ENCODE peak calls at places on chromosomes 11 and 22, in four cellular contexts. One of them, this sample, is unnamed.

GRCh38 chr11:69311767-69312385 is 17.9 kb downstream of the MYEOV start:
- DNase-seq in HL-60: peak; percentile 81
- DNase-seq in GM12891: no peak
- DNase-seq in GM12878: no peak
- DNase-seq in this sample: no peak

GRCh38 chr11:109121173-109121938 is 300.6 kb upstream of the C11orf87 start:
- DNase-seq in HL-60: no peak
- DNase-seq in GM12891: no peak
- DNase-seq in GM12878: no peak
- DNase-seq in this sample: no peak

GRCh38 chr11:76025068-76025467 is 181.2 kb downstream of the WNT11 start:
- DNase-seq in HL-60: no peak
- DNase-seq in GM12891: no peak
- DNase-seq in GM12878: no peak
- DNase-seq in this sample: no peak

GRCh38 chr11:114200785-114201184 is 95.4 kb upstream of the NNMT start:
- DNase-seq in HL-60: no peak
- DNase-seq in GM12891: no peak
- DNase-seq in GM12878: no peak
- DNase-seq in this sample: no peak

GRCh38 chr11:130846606-130847005 is 69.7 kb downstream of the SNX19 start:
- DNase-seq in HL-60: no peak
- DNase-seq in GM12891: no peak
- DNase-seq in GM12878: no peak
- DNase-seq in this sample: no peak

GRCh38 chr11:47165294-47165840 is 11.3 kb downstream of the ARFGAP2 start:
- DNase-seq in HL-60: no peak
- DNase-seq in GM12891: no peak
- DNase-seq in GM12878: no peak
- DNase-seq in this sample: no peak

GRCh38 chr11:16603245-16603644 is 135.2 kb upstream of the C11orf58 start:
- DNase-seq in HL-60: no peak
- DNase-seq in GM12891: no peak
- DNase-seq in GM12878: no peak
- DNase-seq in this sample: peak; percentile 72

GRCh38 chr11:69718147-69718546 is 14.3 kb upstream of the FGF19 start:
- DNase-seq in HL-60: peak; percentile 29
- DNase-seq in GM12891: peak; percentile 73
- DNase-seq in GM12878: no peak
- DNase-seq in this sample: peak; percentile 72

GRCh38 chr22:49977578-49977977 is 17.0 kb downstream of the PIM3 start:
- DNase-seq in HL-60: no peak
- DNase-seq in GM12891: no peak
- DNase-seq in GM12878: no peak
- DNase-seq in this sample: no peak

GRCh38 chr11:69121021-69121420 is 34.7 kb upstream of the SMIM38 start:
- DNase-seq in HL-60: no peak
- DNase-seq in GM12891: no peak
- DNase-seq in GM12878: no peak
- DNase-seq in this sample: no peak

GRCh38 chr11:131612576-131612975 is 242.2 kb downstream of the NTM start:
- DNase-seq in HL-60: no peak
- DNase-seq in GM12891: no peak
- DNase-seq in GM12878: no peak
- DNase-seq in this sample: no peak

GRCh38 chr11:8766043-8766992 is 83.7 kb downstream of the RPL27A start:
- DNase-seq in HL-60: no peak
- DNase-seq in GM12891: no peak
- DNase-seq in GM12878: no peak
- DNase-seq in this sample: no peak

GRCh38 chr11:85699957-85700741 is 14.2 kb upstream of the CCDC89 start:
- DNase-seq in HL-60: no peak
- DNase-seq in GM12891: no peak
- DNase-seq in GM12878: no peak
- DNase-seq in this sample: no peak

GRCh38 chr22:17924735-17925727 is 99.3 kb downstream of the MICAL3 start:
- DNase-seq in HL-60: no peak
- DNase-seq in GM12891: no peak
- DNase-seq in GM12878: no peak
- DNase-seq in this sample: no peak

GRCh38 chr22:19879996-19880785 is 25.5 kb upstream of the GNB1L start:
- DNase-seq in HL-60: no peak
- DNase-seq in GM12891: peak; percentile 19
- DNase-seq in GM12878: no peak
- DNase-seq in this sample: no peak

GRCh38 chr11:62393735-62394134 is 25.1 kb upstream of the SCGB1A1 start:
- DNase-seq in HL-60: no peak
- DNase-seq in GM12891: no peak
- DNase-seq in GM12878: no peak
- DNase-seq in this sample: no peak

GRCh38 chr22:29093501-29093921 is 20.7 kb downstream of the KREMEN1 start:
- DNase-seq in HL-60: no peak
- DNase-seq in GM12891: no peak
- DNase-seq in GM12878: no peak
- DNase-seq in this sample: no peak

GRCh38 chr22:32534252-32535215 is 59.9 kb downstream of the FBXO7 start:
- DNase-seq in HL-60: no peak
- DNase-seq in GM12891: no peak
- DNase-seq in GM12878: no peak
- DNase-seq in this sample: no peak

GRCh38 chr11:65501530-65502273 is 2.9 kb downstream of the MALAT1 start:
- DNase-seq in HL-60: no peak
- DNase-seq in GM12891: no peak
- DNase-seq in GM12878: no peak
- DNase-seq in this sample: no peak

GRCh38 chr22:45757068-45757467 is 85.4 kb downstream of the ATXN10 start:
- DNase-seq in HL-60: no peak
- DNase-seq in GM12891: no peak
- DNase-seq in GM12878: no peak
- DNase-seq in this sample: no peak

GRCh38 chr11:74019860-74020259 is 11.0 kb upstream of the UCP3 start:
- DNase-seq in HL-60: no peak
- DNase-seq in GM12891: no peak
- DNase-seq in GM12878: peak; percentile 20
- DNase-seq in this sample: no peak

GRCh38 chr11:64007629-64008282 is 21.5 kb downstream of the OTUB1 start:
- DNase-seq in HL-60: no peak
- DNase-seq in GM12891: no peak
- DNase-seq in GM12878: no peak
- DNase-seq in this sample: peak; percentile 95

GRCh38 chr11:124080319-124081001 is 34.8 kb upstream of the VWA5A start:
- DNase-seq in HL-60: no peak
- DNase-seq in GM12891: no peak
- DNase-seq in GM12878: no peak
- DNase-seq in this sample: no peak

GRCh38 chr22:37501610-37502341 is 15.6 kb upstream of the MFNG start:
- DNase-seq in HL-60: no peak
- DNase-seq in GM12891: no peak
- DNase-seq in GM12878: no peak
- DNase-seq in this sample: peak; percentile 44

GRCh38 chr11:134500621-134501020 is 88.6 kb upstream of the B3GAT1 start:
- DNase-seq in HL-60: no peak
- DNase-seq in GM12891: no peak
- DNase-seq in GM12878: no peak
- DNase-seq in this sample: no peak

GRCh38 chr11:112292785-112293407 is 32.2 kb upstream of the PLET1 start:
- DNase-seq in HL-60: peak; percentile 68
- DNase-seq in GM12891: no peak
- DNase-seq in GM12878: no peak
- DNase-seq in this sample: no peak

GRCh38 chr22:25404556-25404922 is 159.9 kb upstream of the GRK3 start:
- DNase-seq in HL-60: no peak
- DNase-seq in GM12891: no peak
- DNase-seq in GM12878: no peak
- DNase-seq in this sample: peak; percentile 22

GRCh38 chr11:7612661-7613393 is 60.5 kb downstream of the CYB5R2 start:
- DNase-seq in HL-60: no peak
- DNase-seq in GM12891: no peak
- DNase-seq in GM12878: no peak
- DNase-seq in this sample: no peak

GRCh38 chr11:2992234-2992999 is at the start of gene NAP1L4:
- DNase-seq in HL-60: peak; percentile 97
- DNase-seq in GM12891: peak; percentile 99
- DNase-seq in GM12878: peak; percentile 91
- DNase-seq in this sample: peak; percentile 99

GRCh38 chr11:62560566-62561103 is 13.1 kb downstream of the EEF1G start:
- DNase-seq in HL-60: peak; percentile 90
- DNase-seq in GM12891: no peak
- DNase-seq in GM12878: no peak
- DNase-seq in this sample: peak; percentile 85

GRCh38 chr11:19777342-19778102 is 64.9 kb downstream of the NAV2 start:
- DNase-seq in HL-60: no peak
- DNase-seq in GM12891: peak; percentile 46
- DNase-seq in GM12878: peak; percentile 65
- DNase-seq in this sample: no peak

GRCh38 chr11:123238297-123238696 is 43.2 kb upstream of the CLMP start:
- DNase-seq in HL-60: no peak
- DNase-seq in GM12891: no peak
- DNase-seq in GM12878: no peak
- DNase-seq in this sample: no peak

GRCh38 chr11:47514825-47515647 is 37.9 kb downstream of the CELF1 start:
- DNase-seq in HL-60: peak; percentile 72
- DNase-seq in GM12891: no peak
- DNase-seq in GM12878: no peak
- DNase-seq in this sample: peak; percentile 33

GRCh38 chr11:113994077-113994954 is 19.4 kb downstream of the HTR3A start:
- DNase-seq in HL-60: no peak
- DNase-seq in GM12891: peak; percentile 43
- DNase-seq in GM12878: no peak
- DNase-seq in this sample: peak; percentile 40

GRCh38 chr11:61545921-61546320 is 35.0 kb downstream of the SYT7 start:
- DNase-seq in HL-60: no peak
- DNase-seq in GM12891: no peak
- DNase-seq in GM12878: no peak
- DNase-seq in this sample: no peak

DNA sequence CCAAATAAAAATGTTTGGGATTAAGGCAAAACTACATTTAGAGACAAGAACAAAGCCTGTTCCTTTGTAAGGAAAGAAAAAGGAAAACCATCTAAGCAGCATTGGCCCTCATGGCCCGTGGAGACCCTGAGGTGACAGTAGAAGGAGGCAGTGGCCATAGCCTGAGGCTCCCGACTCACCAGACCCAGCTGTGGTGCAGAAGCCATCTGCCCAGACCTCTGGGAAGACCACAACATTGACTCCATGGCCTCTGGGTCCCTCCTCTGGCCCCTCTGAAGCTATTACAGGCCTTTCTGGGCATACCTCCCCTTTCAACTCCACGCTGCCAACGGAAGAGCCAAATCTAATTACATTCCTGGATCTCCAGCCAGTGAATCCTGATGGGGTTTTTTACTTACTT is 6.4 kb downstream of the PRAME start:
- DNase-seq in HL-60: peak; percentile 19
- DNase-seq in GM12891: no peak
- DNase-seq in GM12878: no peak
- DNase-seq in this sample: peak; percentile 87
- TF ChIP-seq SPI1 in HL-60: no peak
- TF ChIP-seq SPI1 in GM12891: no peak
- TF ChIP-seq SPI1 in GM12878: no peak
- TF ChIP-seq SPI1 in this sample: no peak

DNA sequence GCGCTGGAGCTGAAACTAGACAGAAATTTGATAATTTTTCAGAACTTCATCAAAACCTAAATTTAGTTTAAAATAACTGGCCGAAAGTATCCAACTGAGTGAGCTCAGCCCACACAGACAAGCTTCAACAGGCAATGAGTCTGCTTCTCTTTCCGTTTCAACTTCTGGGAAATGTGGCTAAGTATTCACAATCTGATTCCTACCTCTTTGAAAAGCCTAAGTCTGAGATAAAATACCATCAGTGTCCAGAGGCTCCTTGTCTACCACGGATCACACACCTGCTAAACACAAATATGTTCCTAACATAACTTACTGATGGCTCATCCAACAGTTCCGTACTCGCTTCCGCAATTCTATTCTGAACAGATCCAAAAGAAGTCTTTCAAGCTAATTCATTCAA is 8.5 kb downstream of the SIK3 start:
- DNase-seq in HL-60: no peak
- DNase-seq in GM12891: no peak
- DNase-seq in GM12878: no peak
- DNase-seq in this sample: no peak
- TF ChIP-seq SPI1 in HL-60: no peak
- TF ChIP-seq SPI1 in GM12891: no peak
- TF ChIP-seq SPI1 in GM12878: no peak
- TF ChIP-seq SPI1 in this sample: no peak

GRCh38 chr11:1919428-1920127 is at the start of gene TNNT3:
- DNase-seq in HL-60: no peak
- DNase-seq in GM12891: peak; percentile 30
- DNase-seq in GM12878: no peak
- DNase-seq in this sample: no peak

GRCh38 chr11:1922411-1923113 is 3.1 kb downstream of the TNNT3 start:
- DNase-seq in HL-60: no peak
- DNase-seq in GM12891: no peak
- DNase-seq in GM12878: no peak
- DNase-seq in this sample: no peak

GRCh38 chr11:1920128-1920908 is 815 bp downstream of the TNNT3 start:
- DNase-seq in HL-60: no peak
- DNase-seq in GM12891: no peak
- DNase-seq in GM12878: no peak
- DNase-seq in this sample: no peak

GRCh38 chr11:1921576-1922141 is 2.2 kb downstream of the TNNT3 start:
- DNase-seq in HL-60: no peak
- DNase-seq in GM12891: no peak
- DNase-seq in GM12878: no peak
- DNase-seq in this sample: no peak

GRCh38 chr11:1920909-1921575 is 1.5 kb downstream of the TNNT3 start:
- DNase-seq in HL-60: no peak
- DNase-seq in GM12891: peak; percentile 30
- DNase-seq in GM12878: no peak
- DNase-seq in this sample: no peak
- TF ChIP-seq SPI1 in HL-60: no peak
- TF ChIP-seq SPI1 in GM12891: no peak
- TF ChIP-seq SPI1 in GM12878: no peak
- TF ChIP-seq SPI1 in this sample: no peak

DNA sequence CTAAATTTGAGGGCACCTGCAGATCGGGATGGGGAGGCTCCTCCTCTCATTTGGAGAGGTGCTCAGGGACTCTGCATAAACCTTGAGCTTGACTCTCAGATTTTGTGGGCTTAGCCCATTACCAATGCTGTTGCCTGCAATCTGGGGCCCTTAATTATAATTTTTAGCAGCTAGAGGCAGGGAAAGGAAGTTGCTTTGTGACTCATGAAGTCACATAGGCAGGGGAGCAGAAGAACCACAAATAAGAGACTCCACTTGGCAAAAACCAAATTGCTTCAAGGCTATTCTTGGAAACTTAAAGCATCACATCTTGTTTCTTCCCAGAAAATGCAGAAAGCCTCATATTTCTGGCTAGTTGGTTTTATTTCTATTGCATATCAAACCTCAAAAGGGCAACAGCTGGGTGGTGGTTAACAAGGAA is 46.9 kb downstream of the MICAL2 start:
- DNase-seq in HL-60: peak; percentile 21
- DNase-seq in GM12891: no peak
- DNase-seq in GM12878: no peak
- DNase-seq in this sample: no peak
- TF ChIP-seq SPI1 in HL-60: no peak
- TF ChIP-seq SPI1 in GM12891: no peak
- TF ChIP-seq SPI1 in GM12878: no peak
- TF ChIP-seq SPI1 in this sample: no peak

This sample was measured in K562.